ENCODE peak calls at places on chromosome 5, in five cellular contexts. P is fibroblast of pulmonary artery, N is GM10248, X is colonic mucosa, L is H54. Z is an unnamed sample.

GRCh38 chr5:10675177-10675700 is 85.8 kb downstream of the DAP start:
- DNase-seq in P (no peak), N (no peak), X (no peak), L (no peak), Z (no peak)

GRCh38 chr5:8176101-8176693 is 307.2 kb downstream of the MTRR start:
- DNase-seq in P (no peak), N (no peak), X (no peak), L (no peak), Z (no peak)

GRCh38 chr5:59038169-59039002 is 455.5 kb downstream of the RAB3C start:
- DNase-seq in P (no peak), N (no peak), X (no peak), L (no peak), Z (peak)

GRCh38 chr5:83145882-83146331 is 68.6 kb downstream of the XRCC4 start:
- DNase-seq in P (peak), N (no peak), X (no peak), L (no peak), Z (no peak)

GRCh38 chr5:113022661-113023060 is 46.1 kb downstream of the DCP2 start:
- DNase-seq in P (peak), N (no peak), X (no peak), L (no peak), Z (no peak)

GRCh38 chr5:132251220-132251725 is 6.2 kb upstream of the PDLIM4 start:
- DNase-seq in P (peak), N (no peak), X (no peak), L (peak), Z (no peak)

GRCh38 chr5:139232161-139232724 is 34.1 kb upstream of the SIL1 start:
- DNase-seq in P (no peak), N (no peak), X (no peak), L (no peak), Z (no peak)

GRCh38 chr5:148394587-148395019 is 10.8 kb downstream of the FBXO38 start:
- DNase-seq in P (no peak), N (no peak), X (no peak), L (no peak), Z (no peak)

GRCh38 chr5:175653763-175654162 is 4.1 kb upstream of the HRH2 start:
- DNase-seq in P (no peak), N (no peak), X (no peak), L (no peak), Z (no peak)

GRCh38 chr5:170791325-170791954 is 7.9 kb downstream of the GABRP start:
- DNase-seq in P (peak), N (peak), X (peak), L (peak), Z (peak)

GRCh38 chr5:174231961-174232487 is 186.5 kb downstream of the NSG2 start:
- DNase-seq in P (peak), N (no peak), X (no peak), L (no peak), Z (no peak)

Z was measured in C1 segment of cervical spinal cord.